ENCODE peak calls at places on chromosome X, in four cellular contexts. W is prostate gland, P is mesothelial cell of epicardium, M is cardiac fibroblast. X is an unnamed sample.

GRCh38 chrX:102968216-102968615 is 31.1 kb downstream of the RAB40AL start:
- DNase-seq in W (no peak), P (no peak), M (no peak), X (no peak)

GRCh38 chrX:10045327-10046000 is 78.3 kb downstream of the CLDN34 start:
- DNase-seq in W (peak), P (no peak), M (no peak), X (no peak)

GRCh38 chrX:46637937-46638336 is 64.4 kb downstream of the CHST7 start:
- DNase-seq in W (no peak), P (no peak), M (no peak), X (peak)

GRCh38 chrX:19840899-19841648 is 46.3 kb downstream of the SH3KBP1 start:
- DNase-seq in W (no peak), P (no peak), M (no peak), X (no peak)

GRCh38 chrX:23616361-23616760 is 50.9 kb upstream of the PRDX4 start:
- DNase-seq in W (no peak), P (no peak), M (peak), X (no peak)

GRCh38 chrX:10821293-10821692 is 200.9 kb upstream of the MID1 start:
- DNase-seq in W (no peak), P (no peak), M (no peak), X (no peak)

GRCh38 chrX:150465326-150465725 is 102.2 kb downstream of the MAMLD1 start:
- DNase-seq in W (no peak), P (no peak), M (no peak), X (no peak)

GRCh38 chrX:41086627-41086932 is 1.3 kb downstream of the USP9X start:
- DNase-seq in W (no peak), P (no peak), M (no peak), X (no peak)

GRCh38 chrX:46788902-46789301 is 30.0 kb upstream of the SLC9A7 start:
- DNase-seq in W (no peak), P (no peak), M (peak), X (no peak)

GRCh38 chrX:24498181-24498580 is 33.1 kb downstream of the PDK3 start:
- DNase-seq in W (peak), P (no peak), M (peak), X (no peak)

GRCh38 chrX:35339796-35340195 is 397.2 kb downstream of the FAM47B start:
- DNase-seq in W (no peak), P (no peak), M (no peak), X (no peak)

GRCh38 chrX:18353931-18354368 is 538 bp downstream of the SCML2 start:
- DNase-seq in W (no peak), P (peak), M (no peak), X (no peak)

GRCh38 chrX:53287493-53288138 is 6.2 kb upstream of the IQSEC2 start:
- DNase-seq in W (peak), P (no peak), M (peak), X (no peak)

GRCh38 chrX:129665916-129666644 is 11.3 kb upstream of the APLN start:
- DNase-seq in W (no peak), P (no peak), M (peak), X (no peak)

GRCh38 chrX:39418936-39419659 is 617.8 kb downstream of the MID1IP1 start:
- DNase-seq in W (no peak), P (no peak), M (no peak), X (no peak)

GRCh38 chrX:133294126-133294525 is 76.0 kb upstream of the TFDP3 start:
- DNase-seq in W (no peak), P (no peak), M (no peak), X (no peak)

GRCh38 chrX:39582091-39582490 is 515.7 kb downstream of the BCOR start:
- DNase-seq in W (no peak), P (no peak), M (peak), X (no peak)

GRCh38 chrX:73930300-73930699 is 367.3 kb downstream of the CHIC1 start:
- DNase-seq in W (no peak), P (no peak), M (peak), X (no peak)

GRCh38 chrX:150887906-150888465 is 10.5 kb downstream of the CD99L2 start:
- DNase-seq in W (no peak), P (no peak), M (peak), X (no peak)

GRCh38 chrX:51802917-51803688 is 59.9 kb downstream of the GSPT2 start:
- DNase-seq in W (peak), P (no peak), M (peak), X (peak)

GRCh38 chrX:88425739-88426138 is 321.3 kb upstream of the CPXCR1 start:
- DNase-seq in W (no peak), P (no peak), M (peak), X (no peak)

GRCh38 chrX:125319646-125320521 is at the start of gene TEX13C:
- DNase-seq in W (no peak), P (no peak), M (no peak), X (no peak)

GRCh38 chrX:56764153-56764974 is 35.3 kb downstream of the NBDY start:
- DNase-seq in W (peak), P (peak), M (peak), X (peak)
- TF ChIP-seq CTCF in W (peak), P (no peak), M (peak), X (peak)

GRCh38 chrX:71227370-71228062 is 4.5 kb downstream of the GJB1 start:
- DNase-seq in W (no peak), P (no peak), M (no peak), X (no peak)
- TF ChIP-seq CTCF in W (no peak), P (no peak), M (no peak), X (no peak)

GRCh38 chrX:114077773-114078172 is 506.1 kb upstream of the HTR2C start:
- DNase-seq in W (no peak), P (no peak), M (no peak), X (no peak)

GRCh38 chrX:114071412-114071811 is 512.5 kb upstream of the HTR2C start:
- DNase-seq in W (no peak), P (no peak), M (no peak), X (no peak)

GRCh38 chrX:114073926-114074325 is 510.0 kb upstream of the HTR2C start:
- DNase-seq in W (no peak), P (no peak), M (no peak), X (no peak)

DNA sequence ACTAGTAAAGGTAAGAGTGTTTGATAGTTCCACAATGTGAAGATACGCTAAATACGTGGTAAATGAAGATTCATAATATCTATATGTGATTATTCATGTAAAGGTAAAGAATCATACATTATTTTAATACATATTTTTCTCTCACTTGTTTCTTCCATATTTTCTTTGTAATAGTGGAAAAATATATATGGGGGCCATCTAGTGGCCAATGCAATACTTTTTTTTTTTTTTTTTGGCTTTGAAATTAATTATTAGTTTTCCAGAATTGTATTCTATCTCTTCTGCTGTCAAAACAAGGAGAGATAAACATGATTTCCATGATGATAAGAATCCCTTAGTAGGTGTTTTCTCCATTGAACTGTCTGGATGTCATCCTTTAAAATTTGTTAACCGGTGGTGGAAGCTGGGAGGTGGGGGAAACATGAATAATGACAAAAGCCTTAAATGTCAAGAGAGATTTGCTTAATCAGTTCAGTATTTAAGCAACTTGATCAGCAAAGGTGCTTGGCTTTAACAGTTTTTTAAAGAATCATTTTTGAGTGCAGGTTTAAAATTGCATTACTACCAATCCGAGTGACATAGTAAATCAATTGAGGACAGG is 508.7 kb upstream of the HTR2C start:
- DNase-seq in W (no peak), P (no peak), M (peak), X (no peak)
- TF ChIP-seq CTCF in W (no peak), P (peak), M (no peak), X (no peak)

GRCh38 chrX:118228456-118228855 is 111.8 kb upstream of the KLHL13 start:
- DNase-seq in W (no peak), P (no peak), M (no peak), X (no peak)

GRCh38 chrX:118221733-118222132 is 105.1 kb upstream of the KLHL13 start:
- DNase-seq in W (no peak), P (no peak), M (peak), X (no peak)

GRCh38 chrX:118228041-118228440 is 111.4 kb upstream of the KLHL13 start:
- DNase-seq in W (no peak), P (no peak), M (peak), X (no peak)

GRCh38 chrX:118221257-118221656 is 104.6 kb upstream of the KLHL13 start:
- DNase-seq in W (no peak), P (no peak), M (no peak), X (no peak)

DNA sequence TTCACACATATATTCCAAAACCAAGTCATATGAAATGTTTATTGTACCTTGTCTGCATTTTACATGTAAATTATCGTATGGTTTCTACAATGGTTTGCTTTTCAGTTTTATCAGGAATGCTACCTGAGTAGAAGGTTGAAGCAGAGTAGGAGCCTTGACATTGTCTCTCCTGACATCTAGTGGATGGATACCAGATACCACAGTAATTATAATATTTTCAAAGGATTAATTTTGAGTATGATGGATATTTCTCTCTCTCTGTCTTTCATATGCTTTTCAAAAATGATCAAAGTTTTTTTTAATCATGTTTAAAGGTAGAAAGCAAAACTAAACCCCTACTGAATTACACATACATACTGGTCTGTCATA is 109.4 kb upstream of the KLHL13 start:
- DNase-seq in W (no peak), P (no peak), M (peak), X (no peak)
- TF ChIP-seq CTCF in W (peak), P (peak), M (peak), X (peak)